ENCODE peak calls at places on chromosomes 4 and X, in ten cellular contexts. One of them, this sample, is unnamed. For H3K4me1, the result is how much of the 10 kb centered on the place peaks cover.

GRCh38 chrX:94831364-94831763 is 1157.4 kb downstream of the FAM133A start:
- DNase-seq in stomach: no peak
- DNase-seq in HCT116: no peak
- DNase-seq in GM12878: no peak
- DNase-seq in suprapubic skin: no peak
- DNase-seq in uterus: no peak
- DNase-seq in right lobe of liver: no peak
- DNase-seq in ovary: no peak
- DNase-seq in transverse colon: no peak
- DNase-seq in K562: no peak
- DNase-seq in this sample: no peak

GRCh38 chr4:94689155-94689554 is 68.6 kb upstream of the BMPR1B start:
- DNase-seq in stomach: no peak
- DNase-seq in HCT116: no peak
- DNase-seq in GM12878: no peak
- DNase-seq in suprapubic skin: no peak
- DNase-seq in uterus: no peak
- DNase-seq in right lobe of liver: no peak
- DNase-seq in ovary: no peak
- DNase-seq in transverse colon: no peak
- DNase-seq in K562: no peak
- DNase-seq in this sample: no peak

GRCh38 chr4:38821739-38822138 is 17.1 kb upstream of the TLR1 start:
- DNase-seq in stomach: no peak
- DNase-seq in HCT116: no peak
- DNase-seq in GM12878: no peak
- DNase-seq in suprapubic skin: no peak
- DNase-seq in uterus: no peak
- DNase-seq in right lobe of liver: no peak
- DNase-seq in ovary: no peak
- DNase-seq in transverse colon: no peak
- DNase-seq in K562: no peak
- DNase-seq in this sample: no peak

GRCh38 chrX:134676440-134676839 is 18.2 kb upstream of the PLAC1 start:
- DNase-seq in stomach: no peak
- DNase-seq in HCT116: no peak
- DNase-seq in GM12878: no peak
- DNase-seq in suprapubic skin: no peak
- DNase-seq in uterus: no peak
- DNase-seq in right lobe of liver: no peak
- DNase-seq in ovary: no peak
- DNase-seq in transverse colon: no peak
- DNase-seq in K562: no peak
- DNase-seq in this sample: no peak

GRCh38 chr4:169630069-169630468 is 9.7 kb downstream of the CLCN3 start:
- DNase-seq in stomach: no peak
- DNase-seq in HCT116: no peak
- DNase-seq in GM12878: no peak
- DNase-seq in suprapubic skin: no peak
- DNase-seq in uterus: no peak
- DNase-seq in right lobe of liver: no peak
- DNase-seq in ovary: no peak
- DNase-seq in transverse colon: no peak
- DNase-seq in K562: no peak
- DNase-seq in this sample: no peak

GRCh38 chr4:182015893-182016292 is 227.3 kb upstream of the TENM3 start:
- DNase-seq in stomach: no peak
- DNase-seq in HCT116: no peak
- DNase-seq in GM12878: no peak
- DNase-seq in suprapubic skin: no peak
- DNase-seq in uterus: no peak
- DNase-seq in right lobe of liver: no peak
- DNase-seq in ovary: no peak
- DNase-seq in transverse colon: no peak
- DNase-seq in K562: no peak
- DNase-seq in this sample: no peak

GRCh38 chr4:5497489-5497888 is 210.9 kb downstream of the EVC2 start:
- DNase-seq in stomach: no peak
- DNase-seq in HCT116: no peak
- DNase-seq in GM12878: no peak
- DNase-seq in suprapubic skin: no peak
- DNase-seq in uterus: no peak
- DNase-seq in right lobe of liver: no peak
- DNase-seq in ovary: no peak
- DNase-seq in transverse colon: no peak
- DNase-seq in K562: no peak
- DNase-seq in this sample: no peak

GRCh38 chr4:140819621-140820020 is 63.4 kb upstream of the TBC1D9 start:
- DNase-seq in stomach: no peak
- DNase-seq in HCT116: no peak
- DNase-seq in GM12878: no peak
- DNase-seq in suprapubic skin: no peak
- DNase-seq in uterus: no peak
- DNase-seq in right lobe of liver: no peak
- DNase-seq in ovary: no peak
- DNase-seq in transverse colon: no peak
- DNase-seq in K562: no peak
- DNase-seq in this sample: no peak

GRCh38 chr4:78937837-78938236 is 1.4 kb downstream of the PAQR3 start:
- DNase-seq in stomach: no peak
- DNase-seq in HCT116: no peak
- DNase-seq in GM12878: no peak
- DNase-seq in suprapubic skin: no peak
- DNase-seq in uterus: no peak
- DNase-seq in right lobe of liver: no peak
- DNase-seq in ovary: no peak
- DNase-seq in transverse colon: no peak
- DNase-seq in K562: no peak
- DNase-seq in this sample: no peak

GRCh38 chr4:78940752-78941151 is 1.5 kb upstream of the PAQR3 start:
- DNase-seq in stomach: no peak
- DNase-seq in HCT116: no peak
- DNase-seq in GM12878: no peak
- DNase-seq in suprapubic skin: no peak
- DNase-seq in uterus: no peak
- DNase-seq in right lobe of liver: no peak
- DNase-seq in ovary: no peak
- DNase-seq in transverse colon: no peak
- DNase-seq in K562: no peak
- DNase-seq in this sample: no peak

GRCh38 chr4:78939667-78940008 is 400 bp upstream of the PAQR3 start:
- DNase-seq in stomach: no peak
- DNase-seq in HCT116: no peak
- DNase-seq in GM12878: no peak
- DNase-seq in suprapubic skin: no peak
- DNase-seq in uterus: no peak
- DNase-seq in right lobe of liver: no peak
- DNase-seq in ovary: no peak
- DNase-seq in transverse colon: no peak
- DNase-seq in K562: no peak
- DNase-seq in this sample: no peak

GRCh38 chr4:78938474-78938867 is 767 bp downstream of the PAQR3 start:
- DNase-seq in stomach: no peak
- DNase-seq in HCT116: no peak
- DNase-seq in GM12878: no peak
- DNase-seq in suprapubic skin: no peak
- DNase-seq in uterus: no peak
- DNase-seq in right lobe of liver: no peak
- DNase-seq in ovary: no peak
- DNase-seq in transverse colon: no peak
- DNase-seq in K562: no peak
- DNase-seq in this sample: no peak

DNA sequence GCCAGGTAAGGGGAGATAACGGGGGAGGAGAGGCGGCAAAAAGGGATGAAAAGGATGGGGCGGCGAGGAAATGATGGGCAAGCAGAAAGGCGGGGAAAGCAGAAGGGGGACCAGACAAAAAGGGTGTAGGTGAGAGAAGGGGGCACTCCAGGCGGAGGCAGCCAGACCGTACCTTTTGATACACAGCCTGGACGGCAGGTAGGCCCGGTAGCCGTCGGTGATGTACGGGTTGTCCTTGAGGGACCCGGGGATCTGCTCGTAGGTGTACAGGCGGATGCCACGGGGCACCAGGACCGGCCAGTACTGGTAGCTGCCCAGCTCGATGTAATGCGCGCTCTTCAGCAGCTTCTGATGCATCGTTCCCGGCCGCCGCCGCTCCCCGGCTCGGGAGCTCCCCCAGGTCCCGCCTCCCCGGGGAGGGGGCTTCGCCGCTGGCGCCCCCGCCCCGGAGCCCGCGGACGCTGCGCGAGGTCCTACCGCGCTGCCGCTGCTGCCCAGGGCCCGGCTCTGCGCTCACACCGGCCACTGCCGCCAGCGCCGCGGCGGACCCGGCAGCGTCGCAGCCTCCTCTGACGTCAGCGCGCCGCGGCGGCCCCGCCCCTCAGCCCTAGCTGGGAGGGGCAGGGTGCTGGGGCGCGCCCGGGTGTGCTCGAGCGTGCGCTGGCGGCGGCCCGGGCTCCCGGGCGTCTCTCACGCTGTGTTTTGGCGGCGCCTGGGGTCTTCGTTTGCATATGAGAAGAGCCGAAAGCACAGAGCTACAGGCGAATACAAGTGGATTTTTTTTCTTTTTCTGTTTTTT is at the start of gene PAQR3:
- DNase-seq in stomach: peak
- DNase-seq in HCT116: peak
- DNase-seq in GM12878: peak
- DNase-seq in suprapubic skin: peak
- DNase-seq in uterus: peak
- DNase-seq in right lobe of liver: peak
- DNase-seq in ovary: peak
- DNase-seq in transverse colon: peak
- DNase-seq in K562: peak
- DNase-seq in this sample: peak
- TF ChIP-seq CTCF in stomach: no peak
- TF ChIP-seq CTCF in HCT116: no peak
- TF ChIP-seq CTCF in GM12878: no peak
- TF ChIP-seq CTCF in suprapubic skin: no peak
- TF ChIP-seq CTCF in uterus: no peak
- TF ChIP-seq CTCF in right lobe of liver: no peak
- TF ChIP-seq CTCF in ovary: no peak
- TF ChIP-seq CTCF in transverse colon: no peak
- TF ChIP-seq CTCF in K562: peak
- TF ChIP-seq CTCF in this sample: no peak

GRCh38 chrX:39059866-39060265 is 258.6 kb downstream of the MID1IP1 start:
- DNase-seq in stomach: no peak
- DNase-seq in HCT116: no peak
- DNase-seq in GM12878: no peak
- DNase-seq in suprapubic skin: no peak
- DNase-seq in uterus: no peak
- DNase-seq in right lobe of liver: no peak
- DNase-seq in ovary: no peak
- DNase-seq in transverse colon: no peak
- DNase-seq in K562: no peak
- DNase-seq in this sample: no peak

GRCh38 chrX:39063702-39064101 is 262.4 kb downstream of the MID1IP1 start:
- DNase-seq in stomach: no peak
- DNase-seq in HCT116: no peak
- DNase-seq in GM12878: no peak
- DNase-seq in suprapubic skin: no peak
- DNase-seq in uterus: no peak
- DNase-seq in right lobe of liver: no peak
- DNase-seq in ovary: no peak
- DNase-seq in transverse colon: no peak
- DNase-seq in K562: no peak
- DNase-seq in this sample: no peak

GRCh38 chrX:39052751-39053150 is 251.5 kb downstream of the MID1IP1 start:
- DNase-seq in stomach: no peak
- DNase-seq in HCT116: no peak
- DNase-seq in GM12878: no peak
- DNase-seq in suprapubic skin: no peak
- DNase-seq in uterus: no peak
- DNase-seq in right lobe of liver: no peak
- DNase-seq in ovary: no peak
- DNase-seq in transverse colon: no peak
- DNase-seq in K562: no peak
- DNase-seq in this sample: no peak

GRCh38 chrX:39063037-39063436 is 261.8 kb downstream of the MID1IP1 start:
- DNase-seq in stomach: peak
- DNase-seq in HCT116: no peak
- DNase-seq in GM12878: no peak
- DNase-seq in suprapubic skin: peak
- DNase-seq in uterus: no peak
- DNase-seq in right lobe of liver: no peak
- DNase-seq in ovary: no peak
- DNase-seq in transverse colon: peak
- DNase-seq in K562: no peak
- DNase-seq in this sample: no peak

DNA sequence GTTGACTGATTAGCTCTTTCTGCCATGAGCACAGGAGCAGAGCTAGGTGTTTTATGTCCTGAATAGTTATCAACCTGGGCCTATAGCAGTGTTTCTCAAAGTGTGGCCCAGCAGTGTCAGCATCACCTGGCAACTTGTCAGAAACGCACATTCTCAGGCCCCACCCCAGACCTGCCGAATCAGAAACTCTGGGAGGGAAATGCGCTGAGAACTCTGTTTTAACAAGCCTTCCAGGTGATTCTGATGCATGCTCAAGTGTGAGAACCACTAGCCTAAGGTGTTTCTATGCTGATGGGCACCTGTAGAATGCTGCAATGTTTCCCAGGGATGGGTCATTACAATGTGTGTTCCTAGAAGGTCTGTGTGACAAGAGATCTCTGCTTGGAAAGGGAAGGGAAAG is 257.5 kb downstream of the MID1IP1 start:
- DNase-seq in stomach: no peak
- DNase-seq in HCT116: no peak
- DNase-seq in GM12878: no peak
- DNase-seq in suprapubic skin: no peak
- DNase-seq in uterus: no peak
- DNase-seq in right lobe of liver: no peak
- DNase-seq in ovary: no peak
- DNase-seq in transverse colon: no peak
- DNase-seq in K562: no peak
- DNase-seq in this sample: no peak
- H3K4me1 ChIP-seq in stomach: under half
- H3K4me1 ChIP-seq in HCT116: under half
- H3K4me1 ChIP-seq in GM12878: under half
- H3K4me1 ChIP-seq in suprapubic skin: under half
- H3K4me1 ChIP-seq in uterus: under half
- H3K4me1 ChIP-seq in right lobe of liver: under half
- H3K4me1 ChIP-seq in ovary: under half
- H3K4me1 ChIP-seq in transverse colon: under half
- H3K4me1 ChIP-seq in K562: under half
- H3K4me1 ChIP-seq in this sample: under half

DNA sequence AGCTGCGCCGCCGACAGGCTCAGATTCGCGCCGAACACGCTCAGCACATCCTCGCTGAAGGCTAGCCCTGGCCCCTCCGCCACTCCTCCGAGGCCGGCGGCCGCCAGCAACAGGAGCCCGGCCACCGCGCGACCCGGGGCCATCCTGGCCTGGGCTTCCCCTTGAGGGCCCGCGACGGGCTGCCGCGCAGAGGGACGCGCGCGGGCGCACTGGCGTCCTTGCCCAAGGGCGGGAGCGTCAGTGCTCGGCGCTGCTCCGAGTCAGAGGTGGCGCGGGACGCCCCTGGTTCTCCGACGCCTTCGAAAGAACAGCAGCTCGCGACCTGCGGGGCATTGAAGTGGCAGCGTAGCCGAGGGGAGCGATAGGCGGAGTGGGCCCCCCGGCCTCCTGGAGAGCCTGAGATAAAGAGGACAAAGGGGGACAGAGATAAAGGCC is 745 bp downstream of the SLC39A8 start:
- DNase-seq in stomach: peak
- DNase-seq in HCT116: peak
- DNase-seq in GM12878: no peak
- DNase-seq in suprapubic skin: peak
- DNase-seq in uterus: no peak
- DNase-seq in right lobe of liver: no peak
- DNase-seq in ovary: peak
- DNase-seq in transverse colon: peak
- DNase-seq in K562: peak
- DNase-seq in this sample: peak
- TF ChIP-seq POLR2A in stomach: no peak
- TF ChIP-seq POLR2A in HCT116: no peak
- TF ChIP-seq POLR2A in GM12878: peak
- TF ChIP-seq POLR2A in suprapubic skin: no peak
- TF ChIP-seq POLR2A in uterus: peak
- TF ChIP-seq POLR2A in right lobe of liver: peak
- TF ChIP-seq POLR2A in ovary: no peak
- TF ChIP-seq POLR2A in transverse colon: peak
- TF ChIP-seq POLR2A in K562: peak
- TF ChIP-seq POLR2A in this sample: no peak

GRCh38 chrX:121569609-121570008 is 522.2 kb downstream of the GLUD2 start:
- DNase-seq in stomach: no peak
- DNase-seq in HCT116: no peak
- DNase-seq in GM12878: peak
- DNase-seq in suprapubic skin: no peak
- DNase-seq in uterus: no peak
- DNase-seq in right lobe of liver: no peak
- DNase-seq in ovary: no peak
- DNase-seq in transverse colon: no peak
- DNase-seq in K562: no peak
- DNase-seq in this sample: no peak

GRCh38 chrX:121570072-121570841 is 522.8 kb downstream of the GLUD2 start:
- DNase-seq in stomach: no peak
- DNase-seq in HCT116: no peak
- DNase-seq in GM12878: no peak
- DNase-seq in suprapubic skin: no peak
- DNase-seq in uterus: no peak
- DNase-seq in right lobe of liver: no peak
- DNase-seq in ovary: no peak
- DNase-seq in transverse colon: no peak
- DNase-seq in K562: no peak
- DNase-seq in this sample: no peak

DNA sequence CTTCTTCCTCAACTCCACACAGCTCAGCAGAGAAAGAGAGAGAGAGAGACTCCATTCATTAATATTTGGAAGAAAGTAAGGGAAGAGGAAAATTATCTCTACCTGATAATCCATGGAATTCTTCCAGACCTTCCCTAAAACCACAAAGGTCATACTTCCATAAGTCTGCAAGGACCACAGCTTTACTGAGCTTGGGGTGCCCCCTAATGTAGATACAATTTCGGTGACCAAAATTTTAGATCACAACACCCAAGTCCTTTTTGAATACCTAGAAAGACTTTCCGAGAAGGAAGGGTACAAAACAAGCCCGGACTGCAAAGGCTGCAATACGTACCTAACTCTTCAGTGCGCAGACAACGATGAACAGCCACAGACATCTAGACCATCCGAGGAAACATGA is 523.9 kb downstream of the GLUD2 start:
- DNase-seq in stomach: no peak
- DNase-seq in HCT116: no peak
- DNase-seq in GM12878: no peak
- DNase-seq in suprapubic skin: no peak
- DNase-seq in uterus: no peak
- DNase-seq in right lobe of liver: no peak
- DNase-seq in ovary: no peak
- DNase-seq in transverse colon: no peak
- DNase-seq in K562: no peak
- DNase-seq in this sample: no peak
- TF ChIP-seq CTCF in stomach: no peak
- TF ChIP-seq CTCF in HCT116: no peak
- TF ChIP-seq CTCF in GM12878: no peak
- TF ChIP-seq CTCF in suprapubic skin: no peak
- TF ChIP-seq CTCF in uterus: no peak
- TF ChIP-seq CTCF in right lobe of liver: no peak
- TF ChIP-seq CTCF in ovary: no peak
- TF ChIP-seq CTCF in transverse colon: no peak
- TF ChIP-seq CTCF in K562: no peak
- TF ChIP-seq CTCF in this sample: no peak

This sample was measured in heart left ventricle.